ENCODE peak calls at places on chromosome 17, in four cellular contexts. One of them, this sample, is unnamed.

GRCh38 chr17:42512246-42512645 is 23.8 kb upstream of the NAGLU start:
- DNase-seq in MM.1S: no peak
- DNase-seq in GM23338: no peak
- DNase-seq in fibroblast of lung: no peak
- DNase-seq in this sample: no peak

GRCh38 chr17:2683912-2684311 is 27.7 kb downstream of the CLUH start:
- DNase-seq in MM.1S: no peak
- DNase-seq in GM23338: no peak
- DNase-seq in fibroblast of lung: peak
- DNase-seq in this sample: no peak

GRCh38 chr17:80619535-80620235 is 75.0 kb downstream of the RPTOR start:
- DNase-seq in MM.1S: no peak
- DNase-seq in GM23338: no peak
- DNase-seq in fibroblast of lung: no peak
- DNase-seq in this sample: peak

GRCh38 chr17:57721967-57722703 is 23.0 kb downstream of the CCDC182 start:
- DNase-seq in MM.1S: no peak
- DNase-seq in GM23338: no peak
- DNase-seq in fibroblast of lung: no peak
- DNase-seq in this sample: no peak

GRCh38 chr17:73991260-73991659 is 212.2 kb upstream of the RPL38 start:
- DNase-seq in MM.1S: no peak
- DNase-seq in GM23338: no peak
- DNase-seq in fibroblast of lung: no peak
- DNase-seq in this sample: no peak

GRCh38 chr17:9928601-9929341 is 23.7 kb upstream of the RCVRN start:
- DNase-seq in MM.1S: no peak
- DNase-seq in GM23338: peak
- DNase-seq in fibroblast of lung: peak
- DNase-seq in this sample: no peak

GRCh38 chr17:9271989-9272388 is 250.7 kb downstream of the NTN1 start:
- DNase-seq in MM.1S: no peak
- DNase-seq in GM23338: no peak
- DNase-seq in fibroblast of lung: no peak
- DNase-seq in this sample: no peak

GRCh38 chr17:39970157-39970692 is 7.4 kb downstream of the GSDMA start:
- DNase-seq in MM.1S: no peak
- DNase-seq in GM23338: no peak
- DNase-seq in fibroblast of lung: no peak
- DNase-seq in this sample: no peak

GRCh38 chr17:21513012-21513570 is 136.9 kb downstream of the KCNJ12 start:
- DNase-seq in MM.1S: peak
- DNase-seq in GM23338: peak
- DNase-seq in fibroblast of lung: peak
- DNase-seq in this sample: peak

GRCh38 chr17:82400206-82400605 is 17.9 kb upstream of the HEXD start:
- DNase-seq in MM.1S: no peak
- DNase-seq in GM23338: no peak
- DNase-seq in fibroblast of lung: peak
- DNase-seq in this sample: no peak

GRCh38 chr17:65557349-65558310 is 3.8 kb downstream of the AXIN2 start:
- DNase-seq in MM.1S: no peak
- DNase-seq in GM23338: no peak
- DNase-seq in fibroblast of lung: no peak
- DNase-seq in this sample: no peak

GRCh38 chr17:15920758-15921239 is 24.1 kb upstream of the ADORA2B start:
- DNase-seq in MM.1S: no peak
- DNase-seq in GM23338: peak
- DNase-seq in fibroblast of lung: peak
- DNase-seq in this sample: peak

GRCh38 chr17:17366941-17367885 is 64.0 kb downstream of the NT5M start:
- DNase-seq in MM.1S: no peak
- DNase-seq in GM23338: no peak
- DNase-seq in fibroblast of lung: no peak
- DNase-seq in this sample: no peak

GRCh38 chr17:39928868-39929651 is 1.5 kb downstream of the LRRC3C start:
- DNase-seq in MM.1S: no peak
- DNase-seq in GM23338: no peak
- DNase-seq in fibroblast of lung: peak
- DNase-seq in this sample: peak

GRCh38 chr17:80455784-80456183 is 20.6 kb downstream of the NPTX1 start:
- DNase-seq in MM.1S: no peak
- DNase-seq in GM23338: no peak
- DNase-seq in fibroblast of lung: no peak
- DNase-seq in this sample: no peak

GRCh38 chr17:79789943-79790804 is 6.7 kb downstream of the CBX8 start:
- DNase-seq in MM.1S: no peak
- DNase-seq in GM23338: peak
- DNase-seq in fibroblast of lung: no peak
- DNase-seq in this sample: no peak

GRCh38 chr17:63696381-63696961 is 3.5 kb downstream of the LIMD2 start:
- DNase-seq in MM.1S: peak
- DNase-seq in GM23338: peak
- DNase-seq in fibroblast of lung: peak
- DNase-seq in this sample: no peak

GRCh38 chr17:5419959-5420653 is at the start of gene RPAIN:
- DNase-seq in MM.1S: peak
- DNase-seq in GM23338: peak
- DNase-seq in fibroblast of lung: peak
- DNase-seq in this sample: no peak

GRCh38 chr17:67813803-67814180 is 11.5 kb upstream of the BPTF start:
- DNase-seq in MM.1S: no peak
- DNase-seq in GM23338: no peak
- DNase-seq in fibroblast of lung: no peak
- DNase-seq in this sample: no peak

GRCh38 chr17:8861482-8862181 is 5.8 kb downstream of the PIK3R6 start:
- DNase-seq in MM.1S: no peak
- DNase-seq in GM23338: no peak
- DNase-seq in fibroblast of lung: no peak
- DNase-seq in this sample: no peak

GRCh38 chr17:80023261-80024205 is 12.1 kb downstream of the TBC1D16 start:
- DNase-seq in MM.1S: no peak
- DNase-seq in GM23338: peak
- DNase-seq in fibroblast of lung: no peak
- DNase-seq in this sample: no peak

GRCh38 chr17:3827124-3827773 is 18.8 kb downstream of the NCBP3 start:
- DNase-seq in MM.1S: peak
- DNase-seq in GM23338: peak
- DNase-seq in fibroblast of lung: peak
- DNase-seq in this sample: peak

GRCh38 chr17:78267257-78268073 is 36.0 kb downstream of the TMEM235 start:
- DNase-seq in MM.1S: no peak
- DNase-seq in GM23338: no peak
- DNase-seq in fibroblast of lung: no peak
- DNase-seq in this sample: no peak

GRCh38 chr17:57963149-57963511 is 7.9 kb upstream of the CUEDC1 start:
- DNase-seq in MM.1S: no peak
- DNase-seq in GM23338: no peak
- DNase-seq in fibroblast of lung: no peak
- DNase-seq in this sample: no peak

GRCh38 chr17:72117748-72118587 is 2.9 kb upstream of the SOX9 start:
- DNase-seq in MM.1S: no peak
- DNase-seq in GM23338: peak
- DNase-seq in fibroblast of lung: no peak
- DNase-seq in this sample: peak

GRCh38 chr17:72118588-72119279 is 2.1 kb upstream of the SOX9 start:
- DNase-seq in MM.1S: peak
- DNase-seq in GM23338: peak
- DNase-seq in fibroblast of lung: peak
- DNase-seq in this sample: peak

GRCh38 chr17:72117470-72117747 is 3.4 kb upstream of the SOX9 start:
- DNase-seq in MM.1S: no peak
- DNase-seq in GM23338: no peak
- DNase-seq in fibroblast of lung: no peak
- DNase-seq in this sample: no peak

GRCh38 chr17:72115789-72116520 is 4.9 kb upstream of the SOX9 start:
- DNase-seq in MM.1S: no peak
- DNase-seq in GM23338: peak
- DNase-seq in fibroblast of lung: no peak
- DNase-seq in this sample: peak

GRCh38 chr17:72116692-72117469 is 3.9 kb upstream of the SOX9 start:
- DNase-seq in MM.1S: no peak
- DNase-seq in GM23338: peak
- DNase-seq in fibroblast of lung: peak
- DNase-seq in this sample: peak
- TF ChIP-seq EZH2 in MM.1S: no peak
- TF ChIP-seq EZH2 in GM23338: peak
- TF ChIP-seq EZH2 in fibroblast of lung: peak
- TF ChIP-seq EZH2 in this sample: no peak

GRCh38 chr17:46819906-46820351 is 1.4 kb upstream of the WNT3 start:
- DNase-seq in MM.1S: no peak
- DNase-seq in GM23338: peak
- DNase-seq in fibroblast of lung: no peak
- DNase-seq in this sample: no peak
- TF ChIP-seq EZH2 in MM.1S: no peak
- TF ChIP-seq EZH2 in GM23338: peak
- TF ChIP-seq EZH2 in fibroblast of lung: peak
- TF ChIP-seq EZH2 in this sample: no peak

DNA sequence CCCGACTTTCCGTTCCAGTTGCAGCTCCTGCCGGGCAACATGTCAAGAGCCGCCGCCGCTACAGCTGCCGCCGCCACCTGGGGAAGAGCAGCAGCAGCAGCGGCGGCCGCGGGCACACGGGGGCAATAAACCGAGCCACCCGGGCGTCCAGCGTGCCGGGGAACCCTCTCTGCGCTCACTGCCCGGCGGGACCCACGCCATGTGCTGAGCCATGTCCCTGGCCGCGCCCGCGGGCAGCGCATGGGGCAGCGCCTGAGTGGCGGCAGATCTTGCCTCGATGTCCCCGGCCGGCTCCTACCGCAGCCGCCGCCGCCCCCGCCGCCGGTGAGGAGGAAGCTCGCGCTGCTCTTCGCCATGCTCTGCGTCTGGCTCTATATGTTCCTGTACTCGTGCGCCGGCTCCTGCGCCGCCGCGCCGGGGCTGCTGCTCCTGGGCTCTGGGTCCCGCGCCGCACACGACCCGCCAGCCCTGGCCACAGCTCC is 439 bp downstream of the HS3ST3B1 start:
- DNase-seq in MM.1S: no peak
- DNase-seq in GM23338: peak
- DNase-seq in fibroblast of lung: no peak
- DNase-seq in this sample: no peak
- TF ChIP-seq EZH2 in MM.1S: no peak
- TF ChIP-seq EZH2 in GM23338: peak
- TF ChIP-seq EZH2 in fibroblast of lung: no peak
- TF ChIP-seq EZH2 in this sample: no peak

GRCh38 chr17:19363460-19364035 is 1.0 kb upstream of the B9D1 start:
- DNase-seq in MM.1S: no peak
- DNase-seq in GM23338: no peak
- DNase-seq in fibroblast of lung: no peak
- DNase-seq in this sample: no peak
- TF ChIP-seq EZH2 in MM.1S: no peak
- TF ChIP-seq EZH2 in GM23338: no peak
- TF ChIP-seq EZH2 in fibroblast of lung: no peak
- TF ChIP-seq EZH2 in this sample: no peak